ENCODE peak calls at places on chromosomes 16 and 17, in five cellular contexts. A is mesenchymal stem cell, L is MM.1S, O is endodermal cell, W is K562. X is an unnamed sample.
A peak's percentile ranks its signal among the peaks of the same experiment; 100 is the strongest.

GRCh38 chr16:79001156-79001997 is 599.2 kb downstream of the MAF start:
- DNase-seq in A (no peak), L (no peak), O (no peak), W (no peak), X (no peak)

GRCh38 chr16:11251525-11252481 is 4.2 kb downstream of the SOCS1 start:
- DNase-seq in A (peak; percentile 73), L (no peak), O (no peak), W (no peak), X (no peak)

GRCh38 chr17:8173871-8174322 is 2.3 kb downstream of the TMEM107 start:
- DNase-seq in A (no peak), L (no peak), O (peak; percentile 81), W (no peak), X (no peak)

GRCh38 chr17:38750312-38751121 is 2.0 kb upstream of the PSMB3 start:
- DNase-seq in A (peak; percentile 53), L (peak; percentile 24), O (peak; percentile 84), W (no peak), X (no peak)

GRCh38 chr17:68033636-68034451 is 1.7 kb upstream of the KPNA2 start:
- DNase-seq in A (peak; percentile 68), L (no peak), O (peak; percentile 94), W (peak; percentile 30), X (no peak)

GRCh38 chr16:1825864-1826690 is 548 bp downstream of the HAGH start:
- DNase-seq in A (peak; percentile 55), L (peak; percentile 81), O (peak; percentile 68), W (no peak), X (peak; percentile 76)

GRCh38 chr17:81837641-81838040 is 2.8 kb upstream of the PPP1R27 start:
- DNase-seq in A (peak; percentile 79), L (no peak), O (no peak), W (no peak), X (no peak)

GRCh38 chr17:22272363-22273146 is 580.2 kb downstream of the KCNJ18 start:
- DNase-seq in A (no peak), L (no peak), O (no peak), W (no peak), X (no peak)

GRCh38 chr17:50076591-50077235 is 18.4 kb upstream of the PDK2 start:
- DNase-seq in A (no peak), L (no peak), O (peak; percentile 89), W (no peak), X (no peak)

GRCh38 chr17:58728831-58729230 is 26.8 kb upstream of the PPM1E start:
- DNase-seq in A (no peak), L (no peak), O (no peak), W (no peak), X (no peak)

GRCh38 chr16:30659507-30660423 is 1.5 kb downstream of the FBRS start:
- DNase-seq in A (peak; percentile 16), L (peak; percentile 28), O (peak; percentile 51), W (no peak), X (peak; percentile 90)

GRCh38 chr16:55588799-55589198 is 22.3 kb downstream of the CAPNS2 start:
- DNase-seq in A (no peak), L (no peak), O (no peak), W (no peak), X (no peak)

GRCh38 chr16:60640038-60640437 is 1396.2 kb downstream of the CDH8 start:
- DNase-seq in A (no peak), L (no peak), O (no peak), W (no peak), X (no peak)

GRCh38 chr17:76523084-76524037 is 14.1 kb downstream of the CYGB start:
- DNase-seq in A (peak; percentile 59), L (peak; percentile 76), O (peak; percentile 98), W (peak; percentile 88), X (peak; percentile 88)

GRCh38 chr16:19114359-19115147 is 789 bp downstream of the ITPRIPL2 start:
- DNase-seq in A (peak; percentile 71), L (no peak), O (peak; percentile 87), W (no peak), X (peak; percentile 89)

GRCh38 chr17:80026359-80027042 is 9.2 kb downstream of the TBC1D16 start:
- DNase-seq in A (no peak), L (no peak), O (no peak), W (no peak), X (no peak)

GRCh38 chr16:57606847-57607501 is 21.5 kb upstream of the ADGRG1 start:
- DNase-seq in A (no peak), L (no peak), O (peak; percentile 39), W (no peak), X (peak; percentile 74)

GRCh38 chr16:80058236-80058635 is 457.7 kb upstream of the MAF start:
- DNase-seq in A (peak; percentile 17), L (no peak), O (no peak), W (no peak), X (peak; percentile 73)

GRCh38 chr16:52547834-52548215 is 882 bp upstream of the TOX3 start:
- DNase-seq in A (no peak), L (no peak), O (no peak), W (no peak), X (no peak)

GRCh38 chr17:74215332-74215727 is 2.0 kb downstream of the TTYH2 start:
- DNase-seq in A (no peak), L (no peak), O (no peak), W (no peak), X (no peak)

GRCh38 chr17:81391964-81392908 is 3.0 kb upstream of the BAHCC1 start:
- DNase-seq in A (peak; percentile 81), L (no peak), O (no peak), W (no peak), X (no peak)

GRCh38 chr17:44281570-44281969 is 13.6 kb upstream of the SLC4A1 start:
- DNase-seq in A (no peak), L (no peak), O (no peak), W (peak; percentile 53), X (no peak)

GRCh38 chr17:44280383-44280782 is 12.4 kb upstream of the SLC4A1 start:
- DNase-seq in A (no peak), L (no peak), O (peak; percentile 48), W (no peak), X (no peak)

GRCh38 chr17:44279586-44280344 is 11.8 kb upstream of the SLC4A1 start:
- DNase-seq in A (peak; percentile 96), L (peak; percentile 92), O (peak; percentile 94), W (peak; percentile 82), X (peak; percentile 92)

GRCh38 chr17:44283374-44284023 is 15.6 kb upstream of the SLC4A1 start:
- DNase-seq in A (no peak), L (no peak), O (no peak), W (no peak), X (no peak)

GRCh38 chr17:44284024-44284400 is 16.1 kb upstream of the SLC4A1 start:
- DNase-seq in A (no peak), L (no peak), O (no peak), W (no peak), X (no peak)
- H3K27ac ChIP-seq in A (no peak overlapping the region), L (no peak overlapping the region), O (no peak overlapping the region), W (no peak overlapping the region), X (no peak overlapping the region)

GRCh38 chr16:85221810-85222150 is 109.5 kb upstream of the CIBAR2 start:
- DNase-seq in A (no peak), L (no peak), O (peak; percentile 50), W (no peak), X (no peak)

GRCh38 chr16:85216522-85217375 is 104.5 kb upstream of the CIBAR2 start:
- DNase-seq in A (no peak), L (no peak), O (no peak), W (peak; percentile 82), X (no peak)

GRCh38 chr16:85221081-85221809 is 109.0 kb upstream of the CIBAR2 start:
- DNase-seq in A (no peak), L (no peak), O (no peak), W (no peak), X (no peak)

GRCh38 chr16:85222151-85222863 is 110.0 kb upstream of the CIBAR2 start:
- DNase-seq in A (no peak), L (no peak), O (peak; percentile 74), W (no peak), X (no peak)

DNA sequence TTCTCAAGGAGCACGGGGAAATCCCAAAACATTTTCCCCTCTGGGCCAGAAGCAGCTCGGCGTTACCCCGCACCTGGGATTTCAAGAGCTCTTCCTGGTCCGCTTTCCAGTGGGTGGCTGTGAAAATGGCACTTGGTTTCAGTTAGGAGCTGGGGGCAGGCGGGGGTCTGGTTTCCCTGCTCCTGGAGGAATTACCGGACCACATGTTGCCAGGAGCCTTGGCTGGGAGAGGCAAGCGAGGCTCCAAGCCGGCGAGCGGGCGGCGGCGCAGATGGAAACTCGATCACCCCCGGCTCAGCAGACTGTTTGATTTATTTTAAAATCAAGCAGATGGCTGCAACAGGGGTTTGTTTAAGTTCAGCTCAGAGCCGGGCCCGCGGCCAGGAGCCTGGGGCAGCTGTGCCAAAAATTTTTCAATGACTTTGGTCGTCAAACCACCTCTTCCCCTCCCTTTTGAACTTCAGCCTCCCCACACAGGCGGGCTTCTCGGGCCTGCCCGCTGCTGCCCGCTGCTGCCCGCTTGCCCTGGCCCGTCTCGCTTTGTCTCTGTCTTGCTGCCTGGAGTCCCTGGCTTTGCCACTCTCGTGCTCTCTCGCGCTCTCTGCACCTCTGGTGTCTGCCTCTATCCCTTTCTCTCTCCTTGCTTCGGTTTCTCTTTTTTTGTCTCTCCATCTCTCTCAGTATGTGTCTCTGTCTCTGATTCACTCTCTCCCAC is 108.0 kb upstream of the CIBAR2 start:
- DNase-seq in A (peak; percentile 79), L (no peak), O (no peak), W (no peak), X (peak; percentile 89)
- H3K9ac ChIP-seq in A (peak overlapping the region; percentile 73), L (no peak overlapping the region), O (no peak overlapping the region), W (no peak overlapping the region), X (no peak overlapping the region)

GRCh38 chr17:4006745-4007211 is 42.5 kb upstream of the ATP2A3 start:
- DNase-seq in A (no peak), L (no peak), O (peak; percentile 84), W (peak; percentile 82), X (peak; percentile 42)

GRCh38 chr17:4008082-4008435 is 43.8 kb upstream of the ATP2A3 start:
- DNase-seq in A (no peak), L (no peak), O (peak; percentile 75), W (peak; percentile 17), X (no peak)

GRCh38 chr17:4009164-4009785 is 45.0 kb upstream of the ATP2A3 start:
- DNase-seq in A (no peak), L (no peak), O (no peak), W (no peak), X (no peak)

GRCh38 chr17:4007346-4008081 is 43.3 kb upstream of the ATP2A3 start:
- DNase-seq in A (no peak), L (no peak), O (no peak), W (peak; percentile 49), X (peak; percentile 71)

GRCh38 chr17:4008496-4009163 is 44.4 kb upstream of the ATP2A3 start:
- DNase-seq in A (no peak), L (no peak), O (no peak), W (no peak), X (peak; percentile 49)
- H3K36me3 ChIP-seq in A (peaks cover 66% of the 10 kb centered on the region), L (peaks cover 6% of the 10 kb centered on the region), O (peaks cover 58% of the 10 kb centered on the region), W (peaks cover 52% of the 10 kb centered on the region), X (peaks cover 44% of the 10 kb centered on the region)

GRCh38 chr16:81860867-81861266 is 81.8 kb downstream of the PLCG2 start:
- DNase-seq in A (no peak), L (no peak), O (no peak), W (no peak), X (no peak)

GRCh38 chr16:81852347-81852746 is 73.3 kb downstream of the PLCG2 start:
- DNase-seq in A (no peak), L (no peak), O (no peak), W (no peak), X (no peak)

GRCh38 chr16:81850197-81850944 is 71.3 kb downstream of the PLCG2 start:
- DNase-seq in A (no peak), L (no peak), O (no peak), W (no peak), X (no peak)

GRCh38 chr16:81860310-81860709 is 81.2 kb downstream of the PLCG2 start:
- DNase-seq in A (no peak), L (no peak), O (no peak), W (no peak), X (no peak)

GRCh38 chr16:81855552-81856153 is 76.6 kb downstream of the PLCG2 start:
- DNase-seq in A (no peak), L (no peak), O (peak; percentile 80), W (no peak), X (no peak)
- H3K27ac ChIP-seq in A (no peak overlapping the region), L (no peak overlapping the region), O (no peak overlapping the region), W (no peak overlapping the region), X (no peak overlapping the region)